ENCODE peak calls at places on chromosomes 6 and 20, in nine cellular contexts. A is CD8-positive, alpha-beta T cell; B is endothelial cell of umbilical vein; C is A549; K is SK-N-SH; I is GM12865; M is endodermal cell; Z is astrocyte of the spinal cord; V is IMR-90. Y is an unnamed sample.
A peak's percentile ranks its signal among the peaks of the same experiment; 100 is the strongest.

GRCh38 chr20:39825950-39826349 is 863.1 kb downstream of the MAFB start:
- DNase-seq in A (no peak), B (peak; percentile 51), C (no peak), K (no peak), I (peak; percentile 69), M (no peak), Z (peak; percentile 67), V (peak; percentile 13), Y (peak; percentile 50)

GRCh38 chr6:11538049-11538798 is 675 bp downstream of the TMEM170B start:
- DNase-seq in A (no peak), B (peak; percentile 29), C (peak; percentile 8), K (peak; percentile 70), I (peak; percentile 33), M (peak; percentile 76), Z (peak; percentile 5), V (no peak), Y (no peak)

GRCh38 chr6:152151930-152152329 is 344.4 kb downstream of the ESR1 start:
- DNase-seq in A (no peak), B (no peak), C (no peak), K (peak; percentile 55), I (no peak), M (no peak), Z (no peak), V (no peak), Y (no peak)

GRCh38 chr20:4153251-4153650 is 137.9 kb upstream of the RNF24 start:
- DNase-seq in A (no peak), B (no peak), C (no peak), K (no peak), I (no peak), M (no peak), Z (no peak), V (no peak), Y (no peak)

GRCh38 chr6:45423111-45423900 is 45.6 kb upstream of the SUPT3H start:
- DNase-seq in A (no peak), B (no peak), C (no peak), K (peak; percentile 41), I (no peak), M (peak; percentile 80), Z (no peak), V (no peak), Y (peak; percentile 56)

GRCh38 chr20:22001886-22002285 is 296.4 kb downstream of the PAX1 start:
- DNase-seq in A (no peak), B (no peak), C (no peak), K (no peak), I (no peak), M (no peak), Z (no peak), V (no peak), Y (peak; percentile 96)

GRCh38 chr6:151381722-151382121 is 9.6 kb downstream of the ZBTB2 start:
- DNase-seq in A (no peak), B (no peak), C (no peak), K (no peak), I (no peak), M (no peak), Z (no peak), V (no peak), Y (no peak)

GRCh38 chr6:31765910-31766794 is 3.7 kb downstream of the SAPCD1 start:
- DNase-seq in A (no peak), B (peak; percentile 25), C (no peak), K (peak; percentile 90), I (no peak), M (peak; percentile 82), Z (no peak), V (no peak), Y (no peak)

GRCh38 chr20:20399705-20400104 is 31.8 kb downstream of the INSM1 start:
- DNase-seq in A (no peak), B (no peak), C (no peak), K (no peak), I (no peak), M (no peak), Z (no peak), V (no peak), Y (no peak)

GRCh38 chr20:38764563-38765355 is 16.5 kb downstream of the ACTR5 start:
- DNase-seq in A (no peak), B (peak; percentile 60), C (peak; percentile 86), K (no peak), I (no peak), M (no peak), Z (peak; percentile 81), V (peak; percentile 93), Y (peak; percentile 91)

GRCh38 chr6:89317067-89317466 is 2.0 kb upstream of the GABRR2 start:
- DNase-seq in A (no peak), B (no peak), C (no peak), K (no peak), I (no peak), M (no peak), Z (no peak), V (no peak), Y (no peak)

GRCh38 chr20:44738779-44739477 is 6.7 kb upstream of the KCNK15 start:
- DNase-seq in A (no peak), B (peak; percentile 72), C (peak; percentile 95), K (peak; percentile 88), I (peak; percentile 75), M (peak; percentile 89), Z (peak; percentile 56), V (peak; percentile 67), Y (peak; percentile 80)

GRCh38 chr6:56911847-56912246 is 43.1 kb upstream of the BEND6 start:
- DNase-seq in A (no peak), B (no peak), C (no peak), K (no peak), I (no peak), M (no peak), Z (peak; percentile 71), V (peak; percentile 76), Y (peak; percentile 69)

GRCh38 chr20:34473262-34473883 is 42.8 kb upstream of the DYNLRB1 start:
- DNase-seq in A (no peak), B (peak; percentile 21), C (peak; percentile 44), K (peak; percentile 73), I (peak; percentile 43), M (peak; percentile 87), Z (peak; percentile 23), V (peak; percentile 66), Y (peak; percentile 66)
- TF ChIP-seq CTCF in A (no peak), B (no peak), C (peak; percentile 65), K (peak; percentile 55), I (peak; percentile 29), M (peak; percentile 83), Z (peak; percentile 42), V (peak; percentile 46), Y (peak; percentile 26)

DNA sequence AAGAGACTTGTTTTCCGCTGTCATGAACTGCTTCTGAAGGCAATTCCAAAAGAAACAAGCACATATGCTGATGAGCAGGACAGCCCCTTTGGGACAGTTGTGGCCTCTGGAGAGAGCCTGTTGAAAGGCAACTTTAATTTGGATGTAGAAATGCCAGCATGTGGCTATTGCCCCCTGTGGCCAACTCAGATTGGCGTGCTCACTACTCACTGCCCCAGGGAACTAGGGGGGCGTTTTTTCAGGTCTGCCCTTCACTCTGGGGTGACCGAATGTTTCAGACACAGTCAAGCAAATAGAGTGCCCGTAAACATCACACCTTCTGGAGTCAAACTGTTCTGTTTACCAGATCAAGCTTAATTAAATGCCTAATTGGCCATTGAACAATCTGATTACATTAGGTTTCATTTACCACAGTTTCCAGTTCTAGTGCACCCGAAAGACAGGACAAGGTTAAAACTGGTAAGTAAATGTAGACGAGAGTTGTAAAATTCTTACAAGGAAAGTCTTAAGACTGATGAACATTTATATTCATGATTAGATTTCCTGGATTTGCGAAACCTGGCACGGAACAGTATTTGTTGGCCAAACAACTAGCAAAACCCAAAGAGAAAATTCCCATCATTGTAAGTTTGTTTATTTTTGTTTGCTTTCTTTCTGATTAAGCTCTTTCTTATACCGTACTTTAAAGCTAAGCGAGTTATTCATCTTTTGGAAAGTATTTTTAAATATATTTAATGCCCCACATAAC is 75.9 kb upstream of the SYNJ2 start:
- DNase-seq in A (no peak), B (peak; percentile 33), C (peak; percentile 2), K (no peak), I (no peak), M (peak; percentile 63), Z (no peak), V (no peak), Y (no peak)
- TF ChIP-seq CTCF in A (no peak), B (no peak), C (no peak), K (no peak), I (no peak), M (peak; percentile 48), Z (no peak), V (no peak), Y (peak; percentile 9)

DNA sequence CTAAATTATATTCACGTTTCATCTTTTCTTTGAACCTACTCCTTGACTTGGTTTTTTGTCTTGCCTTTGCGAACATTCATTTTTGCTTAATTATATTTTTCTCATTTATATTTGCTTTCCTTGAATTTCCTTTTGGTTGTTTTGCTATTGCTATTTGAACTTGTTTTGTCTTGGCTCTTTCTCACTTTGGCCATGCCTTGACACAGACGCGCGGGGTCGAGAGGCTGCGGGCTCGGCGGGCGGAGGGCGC is 7.1 kb upstream of the TMEM14A start:
- DNase-seq in A (no peak), B (no peak), C (no peak), K (no peak), I (no peak), M (no peak), Z (no peak), V (no peak), Y (no peak)
- TF ChIP-seq CTCF in A (no peak), B (no peak), C (no peak), K (no peak), I (no peak), M (peak; percentile 35), Z (no peak), V (no peak), Y (no peak)

GRCh38 chr6:36548401-36548743 is 1.1 kb upstream of the STK38 start:
- DNase-seq in A (no peak), B (no peak), C (no peak), K (no peak), I (no peak), M (no peak), Z (no peak), V (no peak), Y (no peak)

GRCh38 chr6:36547646-36548400 is 544 bp upstream of the STK38 start:
- DNase-seq in A (no peak), B (no peak), C (no peak), K (peak; percentile 24), I (no peak), M (peak; percentile 54), Z (no peak), V (no peak), Y (no peak)

GRCh38 chr6:36545767-36546663 is 1.3 kb downstream of the STK38 start:
- DNase-seq in A (no peak), B (no peak), C (no peak), K (peak; percentile 45), I (peak; percentile 34), M (no peak), Z (peak; percentile 48), V (peak; percentile 31), Y (peak; percentile 21)

GRCh38 chr6:36546664-36546957 is 668 bp downstream of the STK38 start:
- DNase-seq in A (no peak), B (peak; percentile 66), C (no peak), K (no peak), I (no peak), M (no peak), Z (peak; percentile 29), V (no peak), Y (no peak)

DNA sequence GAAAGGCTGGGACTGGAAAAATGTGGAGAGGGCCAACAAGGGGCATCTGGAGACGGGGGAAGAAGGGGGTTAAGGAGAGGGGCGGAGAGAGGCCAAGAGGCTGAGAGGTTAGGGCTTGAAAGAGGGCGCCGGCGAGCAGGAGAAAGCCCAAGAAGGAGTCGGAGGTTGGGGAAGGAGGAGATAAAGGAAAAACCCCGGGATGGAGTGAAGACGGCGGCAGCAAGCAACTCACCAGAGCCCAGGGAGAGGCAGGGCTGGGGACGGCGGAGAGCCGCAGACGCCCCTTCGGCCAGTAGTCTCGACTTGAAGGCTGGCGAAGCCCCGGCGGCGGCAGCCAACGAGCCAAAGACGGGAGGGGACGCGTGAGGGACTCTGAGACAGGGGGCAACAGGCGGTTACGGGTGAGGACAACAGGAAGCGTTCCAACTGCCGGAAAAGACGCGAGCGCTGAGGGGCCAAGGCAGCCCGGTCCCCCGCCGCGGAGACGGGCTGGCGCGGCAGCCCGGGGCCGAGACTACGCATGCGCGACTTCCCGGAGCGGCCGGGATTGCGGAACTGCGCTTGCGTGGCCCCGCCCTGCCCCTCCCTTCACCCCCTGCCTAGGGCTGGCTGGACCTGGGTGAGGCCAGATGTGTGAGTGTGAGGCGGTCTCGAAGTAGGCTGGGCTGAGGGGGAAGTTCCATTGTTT is at the start of gene STK38:
- DNase-seq in A (peak; percentile 92), B (peak; percentile 92), C (peak; percentile 90), K (peak; percentile 99), I (peak; percentile 94), M (peak; percentile 98), Z (peak; percentile 87), V (peak; percentile 82), Y (peak; percentile 85)
- TF ChIP-seq CTCF in A (no peak), B (no peak), C (peak; percentile 24), K (peak; percentile 34), I (peak; percentile 5), M (no peak), Z (peak; percentile 17), V (no peak), Y (peak; percentile 11)

Y was measured in fibroblast of mammary gland.